ENCODE peak calls at places on chromosomes 2 and 18, in six cellular contexts. Y is amniotic stem cell; E is NB4; H is stimulated activated CD8-positive, alpha-beta memory T cell treated with anti-CD3 and anti-CD28 coated beads, Interleukin-7, amount 100 ng/mL, for 48 hours; G is osteocyte; J is HEK293T. Q is an unnamed sample.

GRCh38 chr2:188450740-188451480 is 159.2 kb downstream of the GULP1 start:
- DNase-seq in Y (peak; percentile 37), E (no peak), H (no peak), G (no peak), J (no peak), Q (no peak)

GRCh38 chr18:12455511-12455910 is 47.8 kb downstream of the PRELID3A start:
- DNase-seq in Y (no peak), E (no peak), H (no peak), G (peak; percentile 83), J (no peak), Q (no peak)

GRCh38 chr2:53549497-53549896 is 218.1 kb upstream of the CHAC2 start:
- DNase-seq in Y (no peak), E (no peak), H (no peak), G (no peak), J (no peak), Q (no peak)

GRCh38 chr2:65021709-65022108 is 32.5 kb downstream of the SLC1A4 start:
- DNase-seq in Y (no peak), E (no peak), H (no peak), G (no peak), J (no peak), Q (no peak)

GRCh38 chr2:238994432-238994831 is 146.5 kb downstream of the TWIST2 start:
- DNase-seq in Y (no peak), E (no peak), H (no peak), G (no peak), J (no peak), Q (no peak)

GRCh38 chr18:45752681-45753080 is 28.7 kb downstream of the SLC14A1 start:
- DNase-seq in Y (no peak), E (no peak), H (no peak), G (no peak), J (no peak), Q (no peak)

GRCh38 chr2:190815223-190815622 is 65.4 kb upstream of the GLS start:
- DNase-seq in Y (no peak), E (no peak), H (no peak), G (no peak), J (no peak), Q (no peak)

GRCh38 chr2:150207979-150208378 is 279.5 kb downstream of the RND3 start:
- DNase-seq in Y (no peak), E (no peak), H (no peak), G (no peak), J (no peak), Q (no peak)